ENCODE peak calls at places on chromosomes 2 and 18, in seven cellular contexts. N is heart left ventricle, L is stomach, H is K562, B is suprapubic skin, G is right lobe of liver, F is endothelial cell of umbilical vein. J is an unnamed sample.

GRCh38 chr2:39411186-39411944 is 25.7 kb downstream of the MAP4K3 start:
- DNase-seq in B (no peak), L (no peak), G (no peak), H (no peak), F (peak; percentile 71), N (no peak), J (no peak)

GRCh38 chr2:71748227-71748626 is 294.9 kb downstream of the DYSF start:
- DNase-seq in F (peak; percentile 12), L (no peak), N (peak; percentile 64), B (no peak), H (peak; percentile 67), G (no peak), J (no peak)

GRCh38 chr2:135494917-135495316 is 36.1 kb downstream of the ZRANB3 start:
- DNase-seq in G (no peak), L (no peak), F (no peak), H (no peak), N (no peak), B (no peak), J (no peak)

GRCh38 chr2:74817333-74817732 is 16.6 kb upstream of the HK2 start:
- DNase-seq in G (no peak), F (no peak), B (no peak), H (no peak), N (no peak), L (no peak), J (no peak)

GRCh38 chr2:119407430-119408220 is 24.0 kb upstream of the TMEM37 start:
- DNase-seq in N (no peak), G (peak; percentile 64), B (no peak), F (peak; percentile 67), L (peak; percentile 58), H (peak; percentile 78), J (peak; percentile 78)

GRCh38 chr2:127358044-127358443 is 29.7 kb downstream of the MAP3K2 start:
- DNase-seq in H (no peak), F (no peak), B (no peak), L (no peak), G (no peak), N (no peak), J (no peak)

GRCh38 chr2:66576381-66577330 is 141.7 kb downstream of the MEIS1 start:
- DNase-seq in L (no peak), N (no peak), F (peak; percentile 46), H (no peak), B (peak; percentile 73), G (no peak), J (no peak)

GRCh38 chr2:21022792-21023367 is 21.0 kb downstream of the APOB start:
- DNase-seq in H (no peak), G (no peak), F (no peak), N (no peak), B (no peak), L (no peak), J (no peak)

GRCh38 chr2:69663860-69664259 is 20.3 kb upstream of the AAK1 start:
- DNase-seq in B (no peak), L (no peak), H (no peak), N (no peak), G (no peak), F (no peak), J (no peak)

GRCh38 chr2:201680743-201681142 is 17.7 kb downstream of the MPP4 start:
- DNase-seq in H (peak; percentile 62), B (no peak), G (no peak), L (no peak), F (peak; percentile 38), N (no peak), J (no peak)

GRCh38 chr2:136658201-136658600 is 107.1 kb upstream of the THSD7B start:
- DNase-seq in G (no peak), L (no peak), H (no peak), F (no peak), B (no peak), N (no peak), J (no peak)

GRCh38 chr2:135030826-135031225 is 16.4 kb downstream of the MAP3K19 start:
- DNase-seq in G (no peak), N (no peak), B (no peak), L (no peak), F (peak; percentile 35), H (no peak), J (no peak)

GRCh38 chr2:96523659-96524481 is 12.7 kb upstream of the ARID5A start:
- DNase-seq in H (no peak), B (no peak), G (no peak), F (no peak), N (no peak), L (no peak), J (no peak)

GRCh38 chr18:70172225-70172624 is 33.3 kb downstream of the RTTN start:
- DNase-seq in G (no peak), B (no peak), H (no peak), F (peak; percentile 27), L (no peak), N (no peak), J (no peak)

GRCh38 chr18:49368876-49369440 is 91.5 kb downstream of the DYM start:
- DNase-seq in F (no peak), G (peak; percentile 73), L (peak; percentile 62), H (no peak), B (no peak), N (no peak), J (no peak)

GRCh38 chr2:102306125-102306524 is 5.2 kb upstream of the IL1RL1 start:
- DNase-seq in L (no peak), F (no peak), N (no peak), B (no peak), G (no peak), H (no peak), J (no peak)

GRCh38 chr2:205051417-205051816 is 506.1 kb downstream of the PARD3B start:
- DNase-seq in B (no peak), N (no peak), H (no peak), G (no peak), F (no peak), L (no peak), J (no peak)

GRCh38 chr2:205041472-205042130 is 496.3 kb downstream of the PARD3B start:
- DNase-seq in N (no peak), L (no peak), B (no peak), G (peak; percentile 45), F (no peak), H (no peak), J (no peak)

GRCh38 chr2:205043285-205043684 is 498.0 kb downstream of the PARD3B start:
- DNase-seq in L (no peak), G (no peak), F (no peak), N (no peak), B (no peak), H (no peak), J (no peak)

GRCh38 chr2:205052781-205053180 is 507.5 kb downstream of the PARD3B start:
- DNase-seq in H (no peak), L (no peak), B (no peak), G (no peak), F (no peak), N (no peak), J (no peak)

GRCh38 chr2:205047273-205047839 is 502.1 kb downstream of the PARD3B start:
- DNase-seq in F (no peak), B (no peak), G (no peak), N (no peak), L (no peak), H (no peak), J (no peak)
- TF ChIP-seq POLR2A in F (no peak), B (no peak), G (no peak), N (no peak), L (no peak), H (no peak), J (no peak)

GRCh38 chr2:237487496-237487895 is 445 bp downstream of the MLPH start:
- DNase-seq in L (peak; percentile 60), B (no peak), N (no peak), F (no peak), H (no peak), G (peak; percentile 71), J (no peak)
- TF ChIP-seq POLR2A in L (no peak), B (no peak), N (no peak), F (no peak), H (no peak), G (no peak), J (no peak)

GRCh38 chr2:184877909-184878308 is 279.6 kb downstream of the ZNF804A start:
- DNase-seq in H (no peak), N (no peak), G (no peak), B (no peak), L (no peak), F (no peak), J (no peak)

GRCh38 chr2:184879671-184880070 is 281.3 kb downstream of the ZNF804A start:
- DNase-seq in L (no peak), N (no peak), G (no peak), B (no peak), H (no peak), F (no peak), J (no peak)

GRCh38 chr2:184875911-184876310 is 277.6 kb downstream of the ZNF804A start:
- DNase-seq in B (no peak), N (no peak), F (peak; percentile 21), G (no peak), H (no peak), L (no peak), J (no peak)

DNA sequence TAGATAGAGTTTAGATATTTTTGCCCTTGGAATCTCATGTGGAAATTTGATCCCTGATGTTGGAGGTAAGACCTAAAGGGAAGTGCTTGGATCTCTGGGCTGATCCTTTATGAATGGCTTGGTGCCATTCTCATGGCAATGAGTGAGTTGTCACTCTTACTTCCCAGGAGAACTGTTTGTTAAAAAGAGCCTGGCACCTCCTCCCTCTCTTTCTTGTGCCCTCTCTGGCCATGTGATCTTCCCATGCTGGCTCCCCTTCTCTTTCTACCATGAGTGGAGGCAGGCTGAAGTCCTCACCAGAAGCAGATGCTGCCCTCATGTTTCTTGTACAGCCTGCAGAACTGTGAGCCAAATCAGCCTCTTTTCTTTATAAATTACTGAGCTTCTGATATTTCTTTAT is 276.9 kb downstream of the ZNF804A start:
- DNase-seq in F (no peak), B (no peak), G (no peak), L (no peak), H (no peak), N (no peak), J (no peak)
- TF ChIP-seq POLR2A in F (no peak), B (no peak), G (no peak), L (no peak), H (no peak), N (no peak), J (no peak)

GRCh38 chr2:63015389-63015788 is 35.2 kb upstream of the OTX1 start:
- DNase-seq in H (no peak), N (no peak), F (no peak), B (no peak), G (no peak), L (no peak), J (no peak)

GRCh38 chr2:63008838-63009237 is 41.8 kb upstream of the OTX1 start:
- DNase-seq in G (no peak), N (no peak), F (no peak), H (no peak), B (no peak), L (no peak), J (no peak)

GRCh38 chr2:63013448-63013847 is 37.2 kb upstream of the OTX1 start:
- DNase-seq in H (no peak), G (no peak), L (no peak), N (no peak), F (no peak), B (no peak), J (no peak)

GRCh38 chr2:63009490-63009889 is 41.1 kb upstream of the OTX1 start:
- DNase-seq in F (no peak), B (no peak), N (no peak), L (no peak), G (no peak), H (no peak), J (no peak)

DNA sequence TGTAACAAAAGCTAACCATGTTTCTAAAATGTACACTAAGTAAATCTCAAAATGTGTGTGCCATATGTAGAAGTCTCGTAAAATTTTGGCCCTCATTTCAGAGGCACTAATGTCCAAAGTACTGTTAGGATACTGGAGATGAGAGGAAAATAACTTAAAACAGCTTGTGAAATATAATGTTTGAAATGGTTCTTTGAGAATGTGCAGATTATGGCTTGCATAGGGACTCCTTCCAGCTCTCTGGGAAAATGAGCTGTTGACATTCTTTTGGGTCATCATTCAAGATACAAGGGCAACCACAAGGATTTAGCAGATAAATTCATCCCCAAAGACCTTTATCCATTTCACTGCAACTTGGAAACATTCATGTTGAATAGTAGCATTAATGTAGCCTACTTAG is 38.1 kb upstream of the OTX1 start:
- DNase-seq in F (no peak), H (no peak), G (no peak), L (no peak), N (no peak), B (no peak), J (no peak)
- TF ChIP-seq POLR2A in F (no peak), H (no peak), G (no peak), L (no peak), N (no peak), B (no peak), J (no peak)

J was measured in tibial nerve.